ENCODE peak calls at places on chromosome 6, in six cellular contexts. P, D, J, U, C and A are unnamed samples.
A peak's percentile ranks its signal among the peaks of the same experiment; 100 is the strongest.

GRCh38 chr6:105424177-105424783 is 21.4 kb upstream of the PREP start:
- DNase-seq in D (peak; percentile 31), J (peak; percentile 49), C (no peak), P (peak; percentile 89), U (peak; percentile 65), A (no peak)

GRCh38 chr6:76441850-76442249 is 369.4 kb upstream of the IMPG1 start:
- DNase-seq in U (peak; percentile 15), P (no peak), D (no peak), J (no peak), C (no peak), A (no peak)

GRCh38 chr6:170522565-170523183 is 30.4 kb downstream of the PSMB1 start:
- DNase-seq in D (no peak), U (peak; percentile 81), C (no peak), J (no peak), P (peak; percentile 57), A (no peak)

GRCh38 chr6:144217264-144217663 is 66.9 kb downstream of the STX11 start:
- DNase-seq in D (no peak), P (no peak), U (no peak), C (no peak), J (no peak), A (no peak)

GRCh38 chr6:141552463-141552862 is 580.3 kb upstream of the GJE1 start:
- DNase-seq in J (no peak), D (peak; percentile 38), C (no peak), P (peak; percentile 43), U (no peak), A (no peak)

GRCh38 chr6:138722425-138723371 is 50.9 kb upstream of the CCDC28A start:
- DNase-seq in U (peak; percentile 3), C (no peak), D (no peak), J (no peak), P (no peak), A (no peak)

GRCh38 chr6:5361371-5361770 is 100.1 kb downstream of the FARS2 start:
- DNase-seq in C (no peak), U (no peak), J (no peak), P (no peak), D (no peak), A (no peak)

GRCh38 chr6:136820541-136820940 is 1.9 kb upstream of the PEX7 start:
- DNase-seq in D (no peak), J (peak; percentile 41), C (no peak), U (no peak), P (no peak), A (no peak)

GRCh38 chr6:25993038-25993684 is 30.6 kb downstream of the TRIM38 start:
- DNase-seq in J (no peak), U (no peak), P (peak; percentile 43), C (no peak), D (no peak), A (no peak)

GRCh38 chr6:32081168-32081624 is 27.9 kb downstream of the TNXB start:
- DNase-seq in D (no peak), U (no peak), P (no peak), C (peak; percentile 64), J (no peak), A (peak; percentile 28)

GRCh38 chr6:132218063-132218696 is 183.1 kb downstream of the MOXD1 start:
- DNase-seq in D (no peak), C (no peak), J (no peak), U (no peak), P (peak; percentile 58), A (no peak)

GRCh38 chr6:7550433-7550801 is 8.9 kb downstream of the DSP start:
- DNase-seq in C (no peak), J (no peak), U (no peak), P (no peak), D (no peak), A (no peak)

GRCh38 chr6:158032354-158032733 is 50.7 kb downstream of the SYNJ2 start:
- DNase-seq in U (no peak), J (no peak), P (no peak), D (no peak), C (no peak), A (peak; percentile 7)

GRCh38 chr6:75224303-75224926 is 18.6 kb upstream of the COL12A1 start:
- DNase-seq in P (no peak), C (no peak), D (no peak), J (no peak), U (no peak), A (no peak)

GRCh38 chr6:121549741-121550140 is 114.3 kb downstream of the GJA1 start:
- DNase-seq in J (no peak), C (no peak), P (no peak), D (no peak), U (no peak), A (no peak)

GRCh38 chr6:161367472-161367871 is 93.6 kb upstream of the AGPAT4 start:
- DNase-seq in J (no peak), P (no peak), C (no peak), U (no peak), D (no peak), A (no peak)

GRCh38 chr6:57040011-57040410 is 6.5 kb upstream of the KIAA1586 start:
- DNase-seq in C (no peak), D (peak; percentile 5), P (peak; percentile 56), J (no peak), U (peak; percentile 17), A (no peak)

GRCh38 chr6:154882107-154882506 is 113.0 kb upstream of the TIAM2 start:
- DNase-seq in U (no peak), J (no peak), C (no peak), D (no peak), P (no peak), A (no peak)

GRCh38 chr6:7156666-7157278 is 49.0 kb downstream of the RREB1 start:
- DNase-seq in J (no peak), C (no peak), P (no peak), U (no peak), D (no peak), A (no peak)

GRCh38 chr6:13063300-13063918 is 264.9 kb downstream of the TBC1D7 start:
- DNase-seq in C (no peak), U (no peak), J (no peak), P (no peak), D (no peak), A (no peak)

GRCh38 chr6:15401769-15402250 is 155.9 kb downstream of the JARID2 start:
- DNase-seq in U (no peak), C (no peak), D (no peak), P (no peak), J (no peak), A (no peak)
- H3K4me1 ChIP-seq in U (peaks cover 65% of the 10 kb centered on the region), C (peaks cover 76% of the 10 kb centered on the region), D (peaks cover 40% of the 10 kb centered on the region), P (no peaks in the 10 kb centered on the region), J (peaks cover 25% of the 10 kb centered on the region), A (peaks cover 25% of the 10 kb centered on the region)

GRCh38 chr6:27726620-27727023 is 185.6 kb downstream of the OR2B2 start:
- DNase-seq in D (peak; percentile 49), U (no peak), J (no peak), P (peak; percentile 62), C (no peak), A (no peak)

GRCh38 chr6:27720607-27721580 is 191.3 kb downstream of the OR2B2 start:
- DNase-seq in C (no peak), D (peak; percentile 69), P (no peak), J (no peak), U (peak; percentile 52), A (no peak)
- H3K4me3 ChIP-seq in C (no peak overlapping the region), D (peak overlapping the region; percentile 49), P (no peak overlapping the region), J (no peak overlapping the region), U (peak overlapping the region; percentile 48), A (no peak overlapping the region)

DNA sequence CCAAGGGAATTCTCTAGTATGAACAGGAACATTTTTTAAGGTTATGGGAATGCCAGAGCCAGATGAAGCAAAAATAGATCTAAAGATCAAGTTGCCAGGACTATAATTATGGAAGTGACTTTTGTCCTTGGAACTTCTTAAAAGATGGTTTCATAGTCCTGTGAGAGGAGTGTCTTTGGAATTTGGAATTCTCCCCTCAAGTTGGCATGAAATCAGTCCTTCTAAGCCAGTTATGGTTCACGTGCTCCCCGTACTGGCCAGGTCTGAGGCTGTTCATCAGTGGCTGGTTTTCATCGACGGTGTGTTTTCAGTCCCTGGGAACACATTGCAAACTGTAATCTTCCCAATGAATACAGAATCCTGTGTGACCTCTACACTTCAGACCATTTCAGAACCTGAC is 63.1 kb downstream of the VGLL2 start:
- DNase-seq in D (no peak), C (no peak), P (no peak), U (no peak), J (no peak), A (no peak)
- H3K27ac ChIP-seq in D (no peak overlapping the region), C (no peak overlapping the region), P (no peak overlapping the region), U (no peak overlapping the region), J (no peak overlapping the region), A (no peak overlapping the region)

GRCh38 chr6:37049735-37049989 is 44.2 kb downstream of the FGD2 start:
- DNase-seq in D (no peak), J (no peak), P (no peak), C (no peak), U (no peak), A (no peak)
- H3K4me1 ChIP-seq in D (peaks cover 18% of the 10 kb centered on the region), J (peaks cover 61% of the 10 kb centered on the region), P (peaks cover 16% of the 10 kb centered on the region), C (peaks cover 30% of the 10 kb centered on the region), U (peaks cover 8% of the 10 kb centered on the region), A (no peaks in the 10 kb centered on the region)

GRCh38 chr6:149806127-149806526 is 56.6 kb downstream of the PCMT1 start:
- DNase-seq in P (no peak), D (no peak), C (no peak), U (no peak), J (no peak), A (no peak)
- H3K4me3 ChIP-seq in P (no peak overlapping the region), D (no peak overlapping the region), C (no peak overlapping the region), U (no peak overlapping the region), J (no peak overlapping the region), A (no peak overlapping the region)

GRCh38 chr6:1538348-1538747 is 71.4 kb upstream of the FOXC1 start:
- DNase-seq in P (no peak), U (no peak), C (no peak), J (no peak), D (no peak), A (no peak)
- H3K27ac ChIP-seq in P (no peak overlapping the region), U (no peak overlapping the region), C (no peak overlapping the region), J (no peak overlapping the region), D (no peak overlapping the region), A (no peak overlapping the region)

DNA sequence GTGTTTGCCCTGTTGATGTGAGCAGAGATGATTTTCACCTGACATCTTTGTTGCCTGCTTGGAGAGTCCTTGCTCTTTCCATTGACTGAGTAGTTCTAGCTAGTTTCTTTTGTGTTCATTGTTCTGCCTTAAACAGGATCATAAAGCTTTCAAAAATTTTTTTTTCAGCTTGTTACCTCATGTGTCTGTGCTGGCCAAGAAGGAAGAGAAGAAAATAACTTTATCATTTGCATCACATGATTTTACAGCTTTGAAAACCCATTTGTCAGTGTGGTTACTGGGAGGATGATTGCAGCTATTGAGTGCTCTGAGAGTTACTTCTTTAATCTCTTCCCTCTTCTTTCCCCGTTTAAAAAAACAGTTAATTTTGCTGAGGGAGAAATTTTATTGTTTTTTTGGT is 16.0 kb downstream of the FOXO3 start:
- DNase-seq in J (no peak), C (no peak), D (no peak), P (no peak), U (no peak), A (no peak)
- H3K4me1 ChIP-seq in J (peaks cover 96% of the 10 kb centered on the region), C (peaks cover 85% of the 10 kb centered on the region), D (peaks cover 21% of the 10 kb centered on the region), P (peaks cover 17% of the 10 kb centered on the region), U (peaks cover 8% of the 10 kb centered on the region), A (peaks cover 84% of the 10 kb centered on the region)

DNA sequence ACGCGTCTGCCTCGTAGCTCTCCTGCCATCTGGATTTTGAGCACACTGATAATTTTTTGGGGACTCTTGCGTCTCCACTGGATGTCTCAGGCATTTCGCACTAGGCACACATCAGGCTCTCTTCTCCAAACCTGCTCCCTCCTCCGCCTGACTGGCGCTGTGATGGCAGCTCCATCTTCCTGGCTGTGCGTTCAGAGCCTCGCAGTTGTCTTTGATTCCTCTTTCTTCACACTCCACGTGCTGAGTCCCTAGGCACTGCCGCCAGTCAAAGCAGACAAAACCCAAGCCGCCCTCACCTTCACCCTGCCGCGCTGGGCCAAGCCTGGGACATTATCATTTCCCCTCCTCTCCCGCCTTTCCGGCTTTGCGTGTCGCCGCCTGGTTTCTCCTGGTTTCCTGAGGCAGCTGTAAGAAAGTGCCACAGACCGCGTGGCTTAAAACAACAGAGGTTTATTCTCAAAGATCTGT is 778 bp downstream of the PSMG4 start:
- DNase-seq in U (peak; percentile 51), P (peak; percentile 87), J (peak; percentile 43), C (peak; percentile 33), D (peak; percentile 25), A (no peak)
- H3K4me3 ChIP-seq in U (peak overlapping the region; percentile 65), P (peak overlapping the region; percentile 73), J (peak overlapping the region; percentile 84), C (peak overlapping the region; percentile 98), D (peak overlapping the region; percentile 92), A (peak overlapping the region; percentile 69)